ENCODE peak calls at places on chromosomes 11 and 22, in seven cellular contexts. R is GM12865, U is astrocyte of the spinal cord, O is germinal center, Y is NCI-H1930, D is heart right ventricle, V is HAP-1. N is an unnamed sample.

GRCh38 chr11:76793391-76793811 is 10.2 kb downstream of the TSKU start:
- DNase-seq in R (no peak), U (peak), O (no peak), Y (no peak), D (no peak), V (peak), N (no peak)

GRCh38 chr22:30054067-30054763 is 26.0 kb upstream of the HORMAD2 start:
- DNase-seq in R (no peak), U (no peak), O (no peak), Y (no peak), D (no peak), V (no peak), N (no peak)

GRCh38 chr11:60838132-60838531 is 3.8 kb upstream of the CCDC86 start:
- DNase-seq in R (peak), U (no peak), O (no peak), Y (no peak), D (no peak), V (no peak), N (no peak)

GRCh38 chr22:27214691-27215090 is 557.3 kb downstream of the MIAT start:
- DNase-seq in R (no peak), U (no peak), O (no peak), Y (no peak), D (no peak), V (no peak), N (no peak)

GRCh38 chr11:107561688-107562087 is 3.8 kb downstream of the ALKBH8 start:
- DNase-seq in R (no peak), U (peak), O (no peak), Y (no peak), D (no peak), V (no peak), N (no peak)

GRCh38 chr11:2310073-2310785 is 8.4 kb downstream of the TSPAN32 start:
- DNase-seq in R (no peak), U (no peak), O (no peak), Y (no peak), D (no peak), V (no peak), N (no peak)

GRCh38 chr11:64297722-64298358 is 2.3 kb upstream of the CATSPERZ start:
- DNase-seq in R (no peak), U (no peak), O (no peak), Y (no peak), D (no peak), V (no peak), N (no peak)

GRCh38 chr11:57873196-57873911 is 111.8 kb downstream of the CTNND1 start:
- DNase-seq in R (no peak), U (no peak), O (no peak), Y (no peak), D (no peak), V (no peak), N (no peak)

GRCh38 chr11:2924821-2925675 is 4.2 kb downstream of the PHLDA2 start:
- DNase-seq in R (no peak), U (no peak), O (no peak), Y (no peak), D (no peak), V (no peak), N (no peak)